ENCODE peak calls at places on chromosomes 13 and 19, in six cellular contexts. J is fibroblast of gingiva; M is stimulated activated CD8-positive, alpha-beta memory T cell treated with anti-CD3 and anti-CD28 coated beads, Interleukin-15, amount 100 ng/mL, for 1 hour; C is Calu3; B is HTR-8/SVneo; O is bronchial epithelial cell. V is an unnamed sample.

GRCh38 chr19:41959056-41960053 is at the start of gene RABAC1:
- DNase-seq in J (peak), C (peak), M (peak), O (peak), B (peak), V (peak)

GRCh38 chr13:74136089-74136658 is 2.0 kb upstream of the KLF12 start:
- DNase-seq in O (peak), M (no peak), B (no peak), J (peak), C (no peak), V (no peak)

GRCh38 chr13:65268009-65268408 is 1962.1 kb downstream of the PCDH9 start:
- DNase-seq in O (no peak), M (no peak), J (no peak), B (no peak), C (no peak), V (no peak)

GRCh38 chr19:6233827-6234511 is 45.8 kb downstream of the MLLT1 start:
- DNase-seq in J (peak), C (no peak), B (no peak), M (no peak), O (no peak), V (no peak)

GRCh38 chr19:49338023-49338677 is 2.9 kb downstream of the CD37 start:
- DNase-seq in C (no peak), M (no peak), O (no peak), J (no peak), B (no peak), V (no peak)

GRCh38 chr19:50332264-50333038 is 3.3 kb upstream of the KCNC3 start:
- DNase-seq in C (peak), B (no peak), J (no peak), M (no peak), O (no peak), V (no peak)

GRCh38 chr19:1027953-1028902 is 1.8 kb downstream of the CNN2 start:
- DNase-seq in O (peak), J (peak), B (peak), C (peak), M (no peak), V (peak)

GRCh38 chr13:108769213-108770070 is 140.0 kb downstream of the MYO16 start:
- DNase-seq in C (peak), B (no peak), M (no peak), O (peak), J (no peak), V (peak)

GRCh38 chr13:97659602-97660001 is 225.6 kb downstream of the RAP2A start:
- DNase-seq in C (no peak), O (no peak), B (peak), M (no peak), J (no peak), V (no peak)

GRCh38 chr19:30566681-30567420 is 194.7 kb downstream of the ZNF536 start:
- DNase-seq in M (no peak), B (no peak), J (no peak), O (no peak), C (no peak), V (no peak)

GRCh38 chr19:35754365-35755139 is 2.3 kb downstream of the HSPB6 start:
- DNase-seq in B (no peak), C (no peak), M (no peak), O (no peak), J (no peak), V (no peak)

GRCh38 chr19:28443361-28443760 is 769.6 kb downstream of the UQCRFS1 start:
- DNase-seq in J (no peak), B (no peak), C (no peak), M (no peak), O (no peak), V (no peak)

GRCh38 chr19:21092107-21092506 is 10.1 kb downstream of the ZNF714 start:
- DNase-seq in J (no peak), B (no peak), C (no peak), M (no peak), O (no peak), V (no peak)

GRCh38 chr13:29527511-29527910 is 68.0 kb downstream of the SLC7A1 start:
- DNase-seq in J (no peak), C (no peak), B (no peak), O (no peak), M (no peak), V (no peak)

GRCh38 chr13:104320446-104320845 is 1254.2 kb upstream of the SLC10A2 start:
- DNase-seq in B (no peak), C (no peak), M (no peak), J (no peak), O (no peak), V (no peak)

GRCh38 chr19:13070425-13071140 is 32.1 kb downstream of the LYL1 start:
- DNase-seq in O (no peak), J (no peak), C (no peak), M (no peak), B (no peak), V (no peak)

GRCh38 chr19:2136796-2137195 is 14.6 kb downstream of the AP3D1 start:
- DNase-seq in B (no peak), J (no peak), C (no peak), M (no peak), O (no peak), V (no peak)

GRCh38 chr13:77740097-77740496 is 42.6 kb downstream of the SLAIN1 start:
- DNase-seq in B (no peak), C (no peak), O (no peak), M (no peak), J (no peak), V (no peak)

GRCh38 chr19:38551450-38551813 is 66.3 kb downstream of the MAP4K1 start:
- DNase-seq in O (no peak), J (no peak), M (no peak), B (no peak), C (no peak), V (no peak)

GRCh38 chr13:47250141-47250540 is 353.3 kb upstream of the HTR2A start:
- DNase-seq in O (peak), J (peak), C (no peak), M (no peak), B (no peak), V (no peak)

GRCh38 chr13:23959231-23959862 is 62.0 kb upstream of the C1QTNF9B start:
- DNase-seq in O (peak), C (no peak), J (no peak), B (no peak), M (no peak), V (no peak)

GRCh38 chr13:95296326-95296939 is 4.8 kb downstream of the ABCC4 start:
- DNase-seq in M (no peak), O (peak), B (no peak), J (no peak), C (peak), V (peak)

GRCh38 chr13:109821038-109821545 is 34.7 kb upstream of the IRS2 start:
- DNase-seq in O (no peak), B (no peak), M (no peak), C (no peak), J (no peak), V (no peak)

GRCh38 chr19:35033067-35034004 is 3.1 kb downstream of the SCN1B start:
- DNase-seq in M (no peak), O (no peak), C (no peak), J (no peak), B (no peak), V (no peak)

GRCh38 chr13:95023405-95023804 is 277.8 kb downstream of the ABCC4 start:
- DNase-seq in O (peak), B (no peak), C (no peak), M (no peak), J (no peak), V (no peak)

GRCh38 chr19:32199501-32200040 is 145.8 kb upstream of the ZNF507 start:
- DNase-seq in O (no peak), J (no peak), M (no peak), C (no peak), B (no peak), V (no peak)

GRCh38 chr13:61247149-61247936 is 168.3 kb downstream of the PCDH20 start:
- DNase-seq in O (no peak), J (no peak), C (no peak), M (no peak), B (no peak), V (no peak)

V was measured in A549.